ENCODE peak calls at places on chromosomes 6 and 20, in five cellular contexts. One of them, this sample, is unnamed.

GRCh38 chr6:130796313-130796905 is 30.8 kb upstream of the SMLR1 start:
- DNase-seq in fibroblast of lung: peak
- DNase-seq in hepatocyte: no peak
- DNase-seq in A549: no peak
- DNase-seq in GM23248: peak
- DNase-seq in this sample: peak

GRCh38 chr20:15236812-15237211 is 899.4 kb upstream of the FLRT3 start:
- DNase-seq in fibroblast of lung: peak
- DNase-seq in hepatocyte: peak
- DNase-seq in A549: peak
- DNase-seq in GM23248: peak
- DNase-seq in this sample: peak

GRCh38 chr6:164063346-164063745 is 648.8 kb downstream of the QKI start:
- DNase-seq in fibroblast of lung: no peak
- DNase-seq in hepatocyte: no peak
- DNase-seq in A549: no peak
- DNase-seq in GM23248: no peak
- DNase-seq in this sample: peak

GRCh38 chr20:48536206-48536605 is 291.6 kb downstream of the PREX1 start:
- DNase-seq in fibroblast of lung: no peak
- DNase-seq in hepatocyte: no peak
- DNase-seq in A549: no peak
- DNase-seq in GM23248: no peak
- DNase-seq in this sample: no peak

GRCh38 chr20:23060629-23061028 is 11.2 kb upstream of the THBD start:
- DNase-seq in fibroblast of lung: no peak
- DNase-seq in hepatocyte: no peak
- DNase-seq in A549: no peak
- DNase-seq in GM23248: no peak
- DNase-seq in this sample: no peak

GRCh38 chr6:39370021-39370420 is 47.5 kb upstream of the KCNK16 start:
- DNase-seq in fibroblast of lung: no peak
- DNase-seq in hepatocyte: no peak
- DNase-seq in A549: no peak
- DNase-seq in GM23248: peak
- DNase-seq in this sample: no peak

GRCh38 chr20:58366866-58367265 is 22.2 kb upstream of the VAPB start:
- DNase-seq in fibroblast of lung: peak
- DNase-seq in hepatocyte: no peak
- DNase-seq in A549: no peak
- DNase-seq in GM23248: no peak
- DNase-seq in this sample: no peak

GRCh38 chr6:81769834-81770233 is 17.4 kb upstream of the TENT5A start:
- DNase-seq in fibroblast of lung: peak
- DNase-seq in hepatocyte: no peak
- DNase-seq in A549: no peak
- DNase-seq in GM23248: peak
- DNase-seq in this sample: no peak

GRCh38 chr6:137099689-137100398 is 55.1 kb upstream of the IL20RA start:
- DNase-seq in fibroblast of lung: no peak
- DNase-seq in hepatocyte: no peak
- DNase-seq in A549: no peak
- DNase-seq in GM23248: no peak
- DNase-seq in this sample: peak

GRCh38 chr20:48019496-48019895 is 234.2 kb upstream of the SULF2 start:
- DNase-seq in fibroblast of lung: peak
- DNase-seq in hepatocyte: no peak
- DNase-seq in A549: no peak
- DNase-seq in GM23248: no peak
- DNase-seq in this sample: no peak

GRCh38 chr20:10060223-10060622 is 25.4 kb downstream of the ANKEF1 start:
- DNase-seq in fibroblast of lung: peak
- DNase-seq in hepatocyte: no peak
- DNase-seq in A549: no peak
- DNase-seq in GM23248: no peak
- DNase-seq in this sample: no peak

GRCh38 chr20:63534427-63534830 is 2.7 kb downstream of the PTK6 start:
- DNase-seq in fibroblast of lung: no peak
- DNase-seq in hepatocyte: no peak
- DNase-seq in A549: no peak
- DNase-seq in GM23248: no peak
- DNase-seq in this sample: no peak

GRCh38 chr20:51970858-51971257 is 168.5 kb upstream of the SALL4 start:
- DNase-seq in fibroblast of lung: no peak
- DNase-seq in hepatocyte: no peak
- DNase-seq in A549: no peak
- DNase-seq in GM23248: no peak
- DNase-seq in this sample: no peak

GRCh38 chr6:7617954-7618764 is 28.2 kb downstream of the SNRNP48 start:
- DNase-seq in fibroblast of lung: peak
- DNase-seq in hepatocyte: no peak
- DNase-seq in A549: no peak
- DNase-seq in GM23248: peak
- DNase-seq in this sample: peak

GRCh38 chr20:7673841-7674240 is 266.4 kb downstream of the HAO1 start:
- DNase-seq in fibroblast of lung: peak
- DNase-seq in hepatocyte: no peak
- DNase-seq in A549: no peak
- DNase-seq in GM23248: peak
- DNase-seq in this sample: no peak

GRCh38 chr6:45419574-45420082 is 41.9 kb upstream of the SUPT3H start:
- DNase-seq in fibroblast of lung: peak
- DNase-seq in hepatocyte: peak
- DNase-seq in A549: peak
- DNase-seq in GM23248: no peak
- DNase-seq in this sample: peak

GRCh38 chr20:45963059-45964011 is 8.7 kb downstream of the ZNF335 start:
- DNase-seq in fibroblast of lung: peak
- DNase-seq in hepatocyte: peak
- DNase-seq in A549: peak
- DNase-seq in GM23248: peak
- DNase-seq in this sample: peak

DNA sequence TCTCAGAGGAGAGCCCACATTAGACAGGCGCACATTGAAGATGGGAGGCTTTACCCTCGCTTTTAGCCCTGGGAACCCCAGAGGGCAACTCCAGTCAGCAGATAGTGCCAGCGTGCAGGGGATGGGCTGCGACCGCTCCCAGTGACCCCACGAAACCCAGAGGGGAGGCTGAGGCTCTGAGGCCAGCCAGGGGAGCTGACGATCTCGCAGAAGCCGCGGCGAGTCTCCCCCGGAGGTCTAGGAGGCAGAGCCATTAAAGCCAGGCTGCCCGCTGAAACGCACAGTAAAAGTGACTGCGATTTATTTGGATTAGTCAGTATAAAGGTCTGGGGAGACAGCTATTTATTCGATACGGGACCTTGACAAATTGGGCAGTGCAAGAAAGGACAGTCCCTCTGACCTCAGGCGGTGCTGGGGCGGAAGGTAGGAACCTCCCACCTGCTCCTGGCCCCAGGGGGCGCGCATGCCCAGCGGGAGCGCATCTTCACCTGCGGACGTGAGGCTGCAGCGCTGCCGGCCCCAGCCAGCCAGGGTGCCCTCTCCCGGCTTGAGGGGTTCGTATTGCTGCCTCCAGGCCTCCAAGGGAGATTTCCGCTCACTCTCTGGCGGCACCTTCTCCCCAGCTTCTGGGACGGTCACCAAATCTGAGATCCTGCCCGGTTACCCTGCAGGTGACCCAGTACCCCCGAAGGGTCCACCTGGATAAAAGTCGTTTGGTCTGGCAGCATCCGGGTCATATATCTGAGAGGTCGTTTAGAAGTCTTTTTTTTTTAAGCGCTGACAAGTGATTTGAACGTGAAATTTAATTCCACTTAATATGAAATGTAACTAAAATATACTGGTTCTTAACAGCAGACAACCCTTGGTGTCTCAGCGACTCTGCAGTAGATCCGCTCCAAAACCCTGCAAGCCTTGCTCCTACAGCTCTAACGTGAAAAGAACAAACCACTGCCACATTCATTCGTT is 34.0 kb upstream of the TCF21 start:
- DNase-seq in fibroblast of lung: no peak
- DNase-seq in hepatocyte: peak
- DNase-seq in A549: no peak
- DNase-seq in GM23248: peak
- DNase-seq in this sample: peak
- H3K4me2 ChIP-seq in fibroblast of lung: no peak
- H3K4me2 ChIP-seq in hepatocyte: peak
- H3K4me2 ChIP-seq in A549: no peak
- H3K4me2 ChIP-seq in GM23248: no peak
- H3K4me2 ChIP-seq in this sample: peak

GRCh38 chr6:141326426-141326825 is 806.3 kb upstream of the GJE1 start:
- DNase-seq in fibroblast of lung: peak
- DNase-seq in hepatocyte: peak
- DNase-seq in A549: peak
- DNase-seq in GM23248: peak
- DNase-seq in this sample: peak
- H3K4me2 ChIP-seq in fibroblast of lung: peak
- H3K4me2 ChIP-seq in hepatocyte: no peak
- H3K4me2 ChIP-seq in A549: peak
- H3K4me2 ChIP-seq in GM23248: peak
- H3K4me2 ChIP-seq in this sample: no peak

GRCh38 chr20:38633577-38634093 is 32.0 kb downstream of the ARHGAP40 start:
- DNase-seq in fibroblast of lung: peak
- DNase-seq in hepatocyte: peak
- DNase-seq in A549: peak
- DNase-seq in GM23248: peak
- DNase-seq in this sample: peak
- H3K4me2 ChIP-seq in fibroblast of lung: no peak
- H3K4me2 ChIP-seq in hepatocyte: no peak
- H3K4me2 ChIP-seq in A549: peak
- H3K4me2 ChIP-seq in GM23248: no peak
- H3K4me2 ChIP-seq in this sample: no peak

GRCh38 chr6:111792914-111793700 is 80.1 kb downstream of the FYN start:
- DNase-seq in fibroblast of lung: no peak
- DNase-seq in hepatocyte: no peak
- DNase-seq in A549: no peak
- DNase-seq in GM23248: no peak
- DNase-seq in this sample: no peak
- H3K4me2 ChIP-seq in fibroblast of lung: no peak
- H3K4me2 ChIP-seq in hepatocyte: no peak
- H3K4me2 ChIP-seq in A549: no peak
- H3K4me2 ChIP-seq in GM23248: no peak
- H3K4me2 ChIP-seq in this sample: no peak

GRCh38 chr6:43093361-43094289 is 17.5 kb downstream of the PTK7 start:
- DNase-seq in fibroblast of lung: peak
- DNase-seq in hepatocyte: no peak
- DNase-seq in A549: no peak
- DNase-seq in GM23248: peak
- DNase-seq in this sample: peak
- H3K4me2 ChIP-seq in fibroblast of lung: peak
- H3K4me2 ChIP-seq in hepatocyte: peak
- H3K4me2 ChIP-seq in A549: no peak
- H3K4me2 ChIP-seq in GM23248: peak
- H3K4me2 ChIP-seq in this sample: no peak

GRCh38 chr6:109389650-109390274 is 7.5 kb upstream of the CD164 start:
- DNase-seq in fibroblast of lung: peak
- DNase-seq in hepatocyte: no peak
- DNase-seq in A549: no peak
- DNase-seq in GM23248: peak
- DNase-seq in this sample: no peak
- H3K4me2 ChIP-seq in fibroblast of lung: no peak
- H3K4me2 ChIP-seq in hepatocyte: no peak
- H3K4me2 ChIP-seq in A549: no peak
- H3K4me2 ChIP-seq in GM23248: peak
- H3K4me2 ChIP-seq in this sample: no peak

DNA sequence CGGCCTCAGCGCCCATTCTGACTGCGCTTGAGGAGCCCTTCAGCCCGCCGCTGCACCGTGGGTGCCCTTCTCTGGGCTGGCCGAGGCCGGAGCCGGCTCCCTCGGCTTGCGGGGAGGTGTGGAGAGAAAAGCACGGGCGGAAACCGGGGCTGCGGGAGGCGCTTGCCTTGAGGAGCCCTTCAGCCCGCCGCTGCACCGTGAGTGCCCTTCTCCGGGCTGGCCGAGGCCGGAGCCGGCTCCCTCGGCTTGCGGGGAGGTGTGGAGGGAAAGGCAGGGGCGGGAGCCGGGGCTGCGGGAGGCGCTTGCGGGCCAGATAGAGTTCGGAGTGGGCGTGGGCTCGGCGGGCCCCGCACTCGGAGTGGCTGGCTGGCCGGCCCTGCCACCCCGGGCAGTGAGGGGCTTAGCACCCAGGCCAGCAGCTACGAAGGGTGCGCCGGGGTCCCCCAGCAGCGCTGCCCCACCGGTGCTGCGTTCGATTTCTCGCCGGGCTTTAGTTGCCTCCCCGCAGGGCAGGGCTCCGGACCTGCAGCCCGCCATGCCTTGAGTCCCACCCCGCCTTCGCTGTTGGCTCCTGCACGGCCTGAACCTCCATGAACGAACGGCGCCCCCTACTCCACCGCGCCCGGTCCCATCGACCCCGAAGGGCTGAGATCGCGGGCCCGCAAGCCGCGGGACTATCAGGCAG is 45.7 kb upstream of the MCUR1 start:
- DNase-seq in fibroblast of lung: peak
- DNase-seq in hepatocyte: no peak
- DNase-seq in A549: no peak
- DNase-seq in GM23248: no peak
- DNase-seq in this sample: no peak
- H3K4me2 ChIP-seq in fibroblast of lung: peak
- H3K4me2 ChIP-seq in hepatocyte: peak
- H3K4me2 ChIP-seq in A549: no peak
- H3K4me2 ChIP-seq in GM23248: no peak
- H3K4me2 ChIP-seq in this sample: no peak

GRCh38 chr6:88877893-88878292 is 85.5 kb downstream of the RNGTT start:
- DNase-seq in fibroblast of lung: no peak
- DNase-seq in hepatocyte: no peak
- DNase-seq in A549: no peak
- DNase-seq in GM23248: no peak
- DNase-seq in this sample: no peak
- H3K4me2 ChIP-seq in fibroblast of lung: no peak
- H3K4me2 ChIP-seq in hepatocyte: no peak
- H3K4me2 ChIP-seq in A549: no peak
- H3K4me2 ChIP-seq in GM23248: no peak
- H3K4me2 ChIP-seq in this sample: no peak

GRCh38 chr6:160043784-160044183 is 74.9 kb downstream of the IGF2R start:
- DNase-seq in fibroblast of lung: no peak
- DNase-seq in hepatocyte: no peak
- DNase-seq in A549: no peak
- DNase-seq in GM23248: no peak
- DNase-seq in this sample: no peak

GRCh38 chr6:160040527-160041264 is 71.8 kb downstream of the IGF2R start:
- DNase-seq in fibroblast of lung: no peak
- DNase-seq in hepatocyte: no peak
- DNase-seq in A549: no peak
- DNase-seq in GM23248: no peak
- DNase-seq in this sample: no peak

GRCh38 chr6:160041608-160042007 is 72.7 kb downstream of the IGF2R start:
- DNase-seq in fibroblast of lung: peak
- DNase-seq in hepatocyte: no peak
- DNase-seq in A549: no peak
- DNase-seq in GM23248: peak
- DNase-seq in this sample: no peak

GRCh38 chr6:160042788-160043301 is 74.0 kb downstream of the IGF2R start:
- DNase-seq in fibroblast of lung: peak
- DNase-seq in hepatocyte: no peak
- DNase-seq in A549: no peak
- DNase-seq in GM23248: peak
- DNase-seq in this sample: no peak

GRCh38 chr6:160042014-160042773 is 73.3 kb downstream of the IGF2R start:
- DNase-seq in fibroblast of lung: peak
- DNase-seq in hepatocyte: no peak
- DNase-seq in A549: no peak
- DNase-seq in GM23248: peak
- DNase-seq in this sample: no peak
- H3K4me2 ChIP-seq in fibroblast of lung: no peak
- H3K4me2 ChIP-seq in hepatocyte: no peak
- H3K4me2 ChIP-seq in A549: peak
- H3K4me2 ChIP-seq in GM23248: peak
- H3K4me2 ChIP-seq in this sample: no peak